ENCODE peak calls at places on chromosomes 7 and 10, in five cellular contexts. One of them, this sample, is unnamed.

GRCh38 chr7:8637322-8637721 is 203.9 kb downstream of the NXPH1 start:
- DNase-seq in H9: no peak
- DNase-seq in activated T-cell treated with anti-CD3 and anti-CD28 coated beads for 48 hours: no peak
- DNase-seq in A549: no peak
- DNase-seq in Caki2: no peak
- DNase-seq in this sample: no peak

GRCh38 chr10:14259696-14260595 is 70.8 kb downstream of the FRMD4A start:
- DNase-seq in H9: no peak
- DNase-seq in activated T-cell treated with anti-CD3 and anti-CD28 coated beads for 48 hours: no peak
- DNase-seq in A549: no peak
- DNase-seq in Caki2: peak; percentile 75
- DNase-seq in this sample: no peak

GRCh38 chr7:98617960-98618418 is 904 bp downstream of the NPTX2 start:
- DNase-seq in H9: no peak
- DNase-seq in activated T-cell treated with anti-CD3 and anti-CD28 coated beads for 48 hours: no peak
- DNase-seq in A549: no peak
- DNase-seq in Caki2: no peak
- DNase-seq in this sample: no peak

GRCh38 chr7:124667754-124668153 is 97.8 kb downstream of the GPR37 start:
- DNase-seq in H9: no peak
- DNase-seq in activated T-cell treated with anti-CD3 and anti-CD28 coated beads for 48 hours: no peak
- DNase-seq in A549: no peak
- DNase-seq in Caki2: no peak
- DNase-seq in this sample: no peak

GRCh38 chr10:116866987-116867595 is 17.8 kb downstream of the ENO4 start:
- DNase-seq in H9: no peak
- DNase-seq in activated T-cell treated with anti-CD3 and anti-CD28 coated beads for 48 hours: no peak
- DNase-seq in A549: no peak
- DNase-seq in Caki2: no peak
- DNase-seq in this sample: no peak

GRCh38 chr10:31133628-31134302 is 102.1 kb upstream of the ZNF438 start:
- DNase-seq in H9: peak; percentile 79
- DNase-seq in activated T-cell treated with anti-CD3 and anti-CD28 coated beads for 48 hours: peak; percentile 64
- DNase-seq in A549: no peak
- DNase-seq in Caki2: no peak
- DNase-seq in this sample: peak; percentile 85

GRCh38 chr7:33766396-33766795 is 138.9 kb upstream of the BMPER start:
- DNase-seq in H9: no peak
- DNase-seq in activated T-cell treated with anti-CD3 and anti-CD28 coated beads for 48 hours: no peak
- DNase-seq in A549: no peak
- DNase-seq in Caki2: no peak
- DNase-seq in this sample: no peak

GRCh38 chr7:96408881-96409280 is 87.0 kb upstream of the SLC25A13 start:
- DNase-seq in H9: no peak
- DNase-seq in activated T-cell treated with anti-CD3 and anti-CD28 coated beads for 48 hours: no peak
- DNase-seq in A549: no peak
- DNase-seq in Caki2: no peak
- DNase-seq in this sample: no peak

GRCh38 chr10:89981891-89982290 is 280.5 kb downstream of the KIF20B start:
- DNase-seq in H9: no peak
- DNase-seq in activated T-cell treated with anti-CD3 and anti-CD28 coated beads for 48 hours: no peak
- DNase-seq in A549: no peak
- DNase-seq in Caki2: no peak
- DNase-seq in this sample: no peak

GRCh38 chr10:15169555-15170407 is 1.3 kb upstream of the NMT2 start:
- DNase-seq in H9: no peak
- DNase-seq in activated T-cell treated with anti-CD3 and anti-CD28 coated beads for 48 hours: peak; percentile 21
- DNase-seq in A549: no peak
- DNase-seq in Caki2: no peak
- DNase-seq in this sample: peak; percentile 20

GRCh38 chr7:1935176-1936005 is 265.3 kb downstream of the ELFN1 start:
- DNase-seq in H9: no peak
- DNase-seq in activated T-cell treated with anti-CD3 and anti-CD28 coated beads for 48 hours: no peak
- DNase-seq in A549: no peak
- DNase-seq in Caki2: no peak
- DNase-seq in this sample: no peak

GRCh38 chr10:79093658-79094411 is 25.1 kb downstream of the ZMIZ1 start:
- DNase-seq in H9: no peak
- DNase-seq in activated T-cell treated with anti-CD3 and anti-CD28 coated beads for 48 hours: no peak
- DNase-seq in A549: no peak
- DNase-seq in Caki2: no peak
- DNase-seq in this sample: peak; percentile 72

GRCh38 chr7:128699196-128699712 is 27.2 kb downstream of the GARIN1A start:
- DNase-seq in H9: no peak
- DNase-seq in activated T-cell treated with anti-CD3 and anti-CD28 coated beads for 48 hours: no peak
- DNase-seq in A549: no peak
- DNase-seq in Caki2: no peak
- DNase-seq in this sample: no peak

GRCh38 chr7:128200376-128200775 is 40.7 kb upstream of the LEP start:
- DNase-seq in H9: peak; percentile 26
- DNase-seq in activated T-cell treated with anti-CD3 and anti-CD28 coated beads for 48 hours: no peak
- DNase-seq in A549: no peak
- DNase-seq in Caki2: no peak
- DNase-seq in this sample: no peak

GRCh38 chr7:90999989-91000979 is 263.9 kb upstream of the FZD1 start:
- DNase-seq in H9: no peak
- DNase-seq in activated T-cell treated with anti-CD3 and anti-CD28 coated beads for 48 hours: no peak
- DNase-seq in A549: no peak
- DNase-seq in Caki2: no peak
- DNase-seq in this sample: no peak

GRCh38 chr7:3218561-3219225 is 82.4 kb upstream of the SDK1 start:
- DNase-seq in H9: no peak
- DNase-seq in activated T-cell treated with anti-CD3 and anti-CD28 coated beads for 48 hours: no peak
- DNase-seq in A549: no peak
- DNase-seq in Caki2: no peak
- DNase-seq in this sample: peak; percentile 65

GRCh38 chr7:44958645-44959344 is 20.0 kb downstream of the MYO1G start:
- DNase-seq in H9: no peak
- DNase-seq in activated T-cell treated with anti-CD3 and anti-CD28 coated beads for 48 hours: no peak
- DNase-seq in A549: no peak
- DNase-seq in Caki2: no peak
- DNase-seq in this sample: no peak

GRCh38 chr7:32942783-32943653 is 14.2 kb upstream of the FKBP9 start:
- DNase-seq in H9: peak; percentile 82
- DNase-seq in activated T-cell treated with anti-CD3 and anti-CD28 coated beads for 48 hours: peak; percentile 66
- DNase-seq in A549: peak; percentile 89
- DNase-seq in Caki2: peak; percentile 88
- DNase-seq in this sample: peak; percentile 86

GRCh38 chr10:5284311-5285057 is 80.3 kb upstream of the UCN3 start:
- DNase-seq in H9: no peak
- DNase-seq in activated T-cell treated with anti-CD3 and anti-CD28 coated beads for 48 hours: no peak
- DNase-seq in A549: peak; percentile 77
- DNase-seq in Caki2: peak; percentile 89
- DNase-seq in this sample: no peak

GRCh38 chr7:19080076-19080475 is 37.4 kb downstream of the TWIST1 start:
- DNase-seq in H9: no peak
- DNase-seq in activated T-cell treated with anti-CD3 and anti-CD28 coated beads for 48 hours: no peak
- DNase-seq in A549: no peak
- DNase-seq in Caki2: no peak
- DNase-seq in this sample: no peak

GRCh38 chr7:142943706-142944268 is 4.5 kb downstream of the LLCFC1 start:
- DNase-seq in H9: no peak
- DNase-seq in activated T-cell treated with anti-CD3 and anti-CD28 coated beads for 48 hours: no peak
- DNase-seq in A549: no peak
- DNase-seq in Caki2: no peak
- DNase-seq in this sample: no peak

GRCh38 chr7:55019329-55019690 is 493 bp downstream of the EGFR start:
- DNase-seq in H9: no peak
- DNase-seq in activated T-cell treated with anti-CD3 and anti-CD28 coated beads for 48 hours: no peak
- DNase-seq in A549: peak; percentile 43
- DNase-seq in Caki2: no peak
- DNase-seq in this sample: no peak

GRCh38 chr7:149245244-149245643 is 5.8 kb downstream of the ZNF212 start:
- DNase-seq in H9: no peak
- DNase-seq in activated T-cell treated with anti-CD3 and anti-CD28 coated beads for 48 hours: peak; percentile 49
- DNase-seq in A549: no peak
- DNase-seq in Caki2: peak; percentile 36
- DNase-seq in this sample: no peak

GRCh38 chr7:28630350-28630749 is 218.0 kb downstream of the CREB5 start:
- DNase-seq in H9: no peak
- DNase-seq in activated T-cell treated with anti-CD3 and anti-CD28 coated beads for 48 hours: no peak
- DNase-seq in A549: no peak
- DNase-seq in Caki2: no peak
- DNase-seq in this sample: no peak

GRCh38 chr7:143013897-143014296 is 13.0 kb downstream of the OR9A2 start:
- DNase-seq in H9: no peak
- DNase-seq in activated T-cell treated with anti-CD3 and anti-CD28 coated beads for 48 hours: no peak
- DNase-seq in A549: no peak
- DNase-seq in Caki2: no peak
- DNase-seq in this sample: no peak

GRCh38 chr10:125148021-125148439 is 12.3 kb downstream of the CTBP2 start:
- DNase-seq in H9: peak; percentile 23
- DNase-seq in activated T-cell treated with anti-CD3 and anti-CD28 coated beads for 48 hours: no peak
- DNase-seq in A549: no peak
- DNase-seq in Caki2: no peak
- DNase-seq in this sample: no peak

GRCh38 chr7:74173866-74174605 is at the start of gene EIF4H:
- DNase-seq in H9: peak; percentile 92
- DNase-seq in activated T-cell treated with anti-CD3 and anti-CD28 coated beads for 48 hours: peak; percentile 97
- DNase-seq in A549: peak; percentile 88
- DNase-seq in Caki2: peak; percentile 95
- DNase-seq in this sample: peak; percentile 88

GRCh38 chr10:4270116-4270515 is 485.1 kb upstream of the KLF6 start:
- DNase-seq in H9: no peak
- DNase-seq in activated T-cell treated with anti-CD3 and anti-CD28 coated beads for 48 hours: no peak
- DNase-seq in A549: no peak
- DNase-seq in Caki2: no peak
- DNase-seq in this sample: peak; percentile 61

GRCh38 chr10:79139124-79139835 is 70.5 kb downstream of the ZMIZ1 start:
- DNase-seq in H9: no peak
- DNase-seq in activated T-cell treated with anti-CD3 and anti-CD28 coated beads for 48 hours: no peak
- DNase-seq in A549: no peak
- DNase-seq in Caki2: no peak
- DNase-seq in this sample: peak; percentile 40

GRCh38 chr10:78332699-78333098 is 299.0 kb downstream of the RPS24 start:
- DNase-seq in H9: peak; percentile 6
- DNase-seq in activated T-cell treated with anti-CD3 and anti-CD28 coated beads for 48 hours: no peak
- DNase-seq in A549: no peak
- DNase-seq in Caki2: no peak
- DNase-seq in this sample: no peak

GRCh38 chr7:158702196-158702595 is 2.4 kb downstream of the NCAPG2 start:
- DNase-seq in H9: peak; percentile 66
- DNase-seq in activated T-cell treated with anti-CD3 and anti-CD28 coated beads for 48 hours: no peak
- DNase-seq in A549: no peak
- DNase-seq in Caki2: no peak
- DNase-seq in this sample: no peak